ENCODE peak calls at places on chromosomes 5 and 9, in four cellular contexts. C, O, M and T are unnamed samples.

GRCh38 chr9:124373851-124374250 is 41.4 kb downstream of the PSMB7 start:
- DNase-seq in C (no peak), M (no peak), O (no peak), T (no peak)

GRCh38 chr5:95794070-95794516 is 28.4 kb downstream of the GLRX start:
- DNase-seq in O (no peak), C (no peak), M (no peak), T (no peak)

GRCh38 chr9:129665814-129666511 is 516 bp downstream of the PRRX2 start:
- DNase-seq in C (no peak), M (no peak), O (no peak), T (no peak)

GRCh38 chr9:93303258-93303771 is 119.4 kb downstream of the WNK2 start:
- DNase-seq in M (no peak), O (no peak), C (no peak), T (no peak)

GRCh38 chr5:139863855-139864558 is 68.4 kb downstream of the PSD2 start:
- DNase-seq in O (peak; percentile 78), M (peak; percentile 84), C (peak; percentile 70), T (peak; percentile 62)

GRCh38 chr9:19369107-19369506 is 10.9 kb downstream of the RPS6 start:
- DNase-seq in C (no peak), O (no peak), M (no peak), T (no peak)

GRCh38 chr9:6845881-6846280 is 88.1 kb downstream of the KDM4C start:
- DNase-seq in O (peak; percentile 58), C (no peak), M (no peak), T (no peak)

GRCh38 chr5:17012289-17012688 is 76.2 kb upstream of the MYO10 start:
- DNase-seq in M (peak; percentile 20), O (no peak), C (no peak), T (no peak)

GRCh38 chr9:101814064-101814463 is 75.6 kb upstream of the GRIN3A start:
- DNase-seq in C (no peak), M (no peak), O (no peak), T (no peak)

GRCh38 chr5:14906628-14907027 is 35.0 kb upstream of the ANKH start:
- DNase-seq in O (no peak), C (no peak), M (no peak), T (no peak)

GRCh38 chr9:114612272-114612923 is 1.3 kb downstream of the TMEM268 start:
- DNase-seq in O (no peak), C (no peak), M (no peak), T (no peak)

GRCh38 chr5:27702339-27702820 is 664.0 kb upstream of the CDH9 start:
- DNase-seq in M (peak; percentile 2), C (no peak), O (peak; percentile 10), T (no peak)

GRCh38 chr9:137406876-137407589 is 15.9 kb downstream of the EXD3 start:
- DNase-seq in C (no peak), O (peak; percentile 91), M (peak; percentile 53), T (no peak)

GRCh38 chr5:73391441-73391871 is 57.1 kb downstream of the FOXD1 start:
- DNase-seq in M (no peak), O (no peak), C (no peak), T (no peak)

GRCh38 chr5:145797336-145797735 is 37.8 kb downstream of the PRELID2 start:
- DNase-seq in C (no peak), O (no peak), M (no peak), T (no peak)

DNA sequence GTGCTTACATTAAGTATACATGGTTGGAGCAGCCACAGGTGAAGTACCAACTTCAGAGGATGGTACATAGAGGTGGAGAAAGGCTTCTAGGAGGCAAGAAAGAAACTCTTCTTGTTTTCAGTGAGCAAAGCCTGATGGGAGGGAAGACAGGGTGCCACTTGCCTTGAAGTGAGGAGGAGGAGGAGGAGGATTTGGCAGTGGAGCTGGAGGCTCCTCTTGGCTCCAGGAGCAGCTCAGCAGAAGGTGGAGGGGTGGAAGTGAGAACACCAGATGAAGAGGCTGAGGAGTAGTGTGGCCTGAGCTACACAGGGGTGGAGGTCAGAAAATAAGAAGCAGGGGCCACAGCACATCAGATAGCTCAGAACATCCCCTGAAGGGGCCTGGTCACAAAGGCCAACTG is 91.1 kb upstream of the SHISAL2B start:
- DNase-seq in M (no peak), C (no peak), O (no peak), T (no peak)
- TF ChIP-seq CTCF in M (no peak), C (no peak), O (no peak), T (no peak)

DNA sequence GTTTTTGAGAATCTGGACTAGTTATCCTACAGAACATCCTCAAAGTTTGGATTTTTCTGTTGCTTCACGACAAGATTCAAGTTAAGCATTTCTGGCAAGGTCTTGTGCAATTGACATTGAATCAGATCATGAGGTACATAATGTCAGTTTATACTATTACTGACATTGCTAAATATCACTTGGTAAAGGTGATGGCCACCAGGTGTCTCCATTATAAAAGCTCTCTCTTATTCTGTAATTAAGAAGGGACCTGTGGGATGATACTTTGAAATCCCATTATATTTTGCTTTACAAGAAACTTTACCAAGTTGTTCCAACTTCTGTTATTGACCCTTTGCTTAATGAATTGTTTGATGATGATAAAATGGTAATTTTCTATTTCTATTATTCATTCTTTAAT is 131.0 kb upstream of the ASTN2 start:
- DNase-seq in M (no peak), O (no peak), C (no peak), T (no peak)
- TF ChIP-seq CTCF in M (peak; percentile 15), O (peak; percentile 9), C (no peak), T (no peak)

GRCh38 chr9:5429873-5430564 is 7.7 kb downstream of the PLGRKT start:
- DNase-seq in O (no peak), M (no peak), C (no peak), T (no peak)

GRCh38 chr9:5430912-5431311 is 6.8 kb downstream of the PLGRKT start:
- DNase-seq in C (no peak), O (no peak), M (no peak), T (no peak)

GRCh38 chr9:5428172-5428571 is 9.6 kb downstream of the PLGRKT start:
- DNase-seq in M (no peak), C (no peak), O (no peak), T (no peak)

GRCh38 chr9:5427005-5427404 is 10.7 kb downstream of the PLGRKT start:
- DNase-seq in C (no peak), O (no peak), M (no peak), T (no peak)

GRCh38 chr9:5428794-5429528 is 8.8 kb downstream of the PLGRKT start:
- DNase-seq in C (no peak), M (no peak), O (no peak), T (no peak)
- TF ChIP-seq CTCF in C (no peak), M (no peak), O (no peak), T (no peak)

DNA sequence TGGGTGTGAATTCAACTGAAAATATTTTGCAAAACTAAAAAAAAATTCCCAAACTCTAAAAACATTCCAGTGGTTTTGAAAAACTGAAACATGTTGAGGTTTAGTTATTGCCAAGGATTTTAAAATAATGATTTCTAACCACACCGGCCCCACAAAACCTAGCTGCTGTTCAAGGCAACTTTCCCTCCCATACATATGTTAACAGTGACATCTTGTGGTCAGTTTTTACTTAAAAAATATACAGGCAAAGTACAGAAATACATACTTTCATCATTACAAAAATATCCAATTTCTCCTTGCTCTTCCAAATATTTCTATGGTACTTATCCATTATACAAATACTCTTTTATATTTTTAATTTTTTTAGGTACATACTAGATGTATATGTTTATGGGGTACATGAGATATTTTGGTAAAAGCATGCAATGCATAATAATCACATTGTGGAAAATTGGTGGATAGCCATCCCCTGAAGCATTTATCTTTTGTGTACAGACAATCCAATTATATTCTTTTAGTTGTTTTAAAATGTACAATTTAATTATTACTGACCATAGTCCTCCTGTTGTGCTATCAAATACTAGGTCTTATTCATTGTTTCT is 34.4 kb upstream of the MRPS30 start:
- DNase-seq in M (peak; percentile 41), C (no peak), O (peak; percentile 65), T (no peak)
- TF ChIP-seq CTCF in M (peak; percentile 72), C (peak; percentile 61), O (peak; percentile 77), T (peak; percentile 8)